ENCODE peak calls at places on chromosomes 11 and 22, in five cellular contexts. C is spleen, I is testis, W is thyroid gland, Q is IMR-90. J is an unnamed sample.

GRCh38 chr11:30938801-30939200 is 352.6 kb upstream of the MPPED2 start:
- DNase-seq in C (no peak), Q (no peak), I (no peak), W (no peak), J (no peak)

GRCh38 chr11:79040348-79040747 is 400.5 kb downstream of the TENM4 start:
- DNase-seq in Q (peak), C (no peak), W (no peak), I (no peak), J (no peak)

GRCh38 chr11:2652362-2652761 is 47.4 kb downstream of the KCNQ1OT1 start:
- DNase-seq in W (no peak), C (peak), Q (no peak), I (no peak), J (no peak)

GRCh38 chr11:111185259-111185658 is 60.3 kb upstream of the POU2AF2 start:
- DNase-seq in I (no peak), W (no peak), Q (peak), C (no peak), J (no peak)

GRCh38 chr11:23570828-23571227 is 710.6 kb upstream of the CCDC179 start:
- DNase-seq in C (no peak), Q (peak), I (no peak), W (no peak), J (no peak)

GRCh38 chr22:46830001-46830715 is 67.7 kb downstream of the TBC1D22A start:
- DNase-seq in Q (peak), C (peak), I (peak), W (peak), J (no peak)

GRCh38 chr11:94876645-94877445 is 96.5 kb downstream of the CWC15 start:
- DNase-seq in I (peak), W (peak), C (no peak), Q (peak), J (peak)

GRCh38 chr11:12123177-12123576 is 12.8 kb downstream of the MICAL2 start:
- DNase-seq in Q (peak), C (no peak), W (no peak), I (no peak), J (no peak)

GRCh38 chr11:117315285-117316196 is 515 bp downstream of the BACE1 start:
- DNase-seq in I (no peak), Q (no peak), W (peak), C (peak), J (no peak)

GRCh38 chr11:83971063-83971462 is 684.9 kb upstream of the CCDC90B start:
- DNase-seq in Q (peak), C (no peak), I (no peak), W (no peak), J (no peak)

GRCh38 chr11:43905788-43906187 is 25.2 kb downstream of the ALKBH3 start:
- DNase-seq in C (no peak), Q (peak), W (no peak), I (peak), J (no peak)

GRCh38 chr11:127182586-127183203 is 182.1 kb upstream of the KIRREL3 start:
- DNase-seq in W (no peak), Q (no peak), C (no peak), I (no peak), J (no peak)

GRCh38 chr11:2581931-2582435 is 117.8 kb downstream of the KCNQ1OT1 start:
- DNase-seq in I (peak), C (peak), W (peak), Q (no peak), J (no peak)

GRCh38 chr11:19713221-19714092 is 820 bp downstream of the NAV2 start:
- DNase-seq in I (no peak), W (peak), C (peak), Q (no peak), J (no peak)

GRCh38 chr11:108786281-108786990 is 121.6 kb downstream of the DDX10 start:
- DNase-seq in C (no peak), I (no peak), W (no peak), Q (no peak), J (peak)

GRCh38 chr11:46134540-46134939 is 13.3 kb upstream of the PHF21A start:
- DNase-seq in Q (no peak), C (no peak), W (no peak), I (no peak), J (no peak)

GRCh38 chr22:49429066-49429465 is 398.6 kb downstream of the BRD1 start:
- DNase-seq in Q (no peak), I (no peak), W (no peak), C (no peak), J (no peak)

GRCh38 chr11:126839496-126839895 is 161.1 kb downstream of the KIRREL3 start:
- DNase-seq in C (no peak), Q (no peak), W (no peak), I (peak), J (no peak)

GRCh38 chr22:31400023-31400397 is 606 bp downstream of the DRG1 start:
- DNase-seq in Q (peak), I (no peak), W (no peak), C (no peak), J (peak)

DNA sequence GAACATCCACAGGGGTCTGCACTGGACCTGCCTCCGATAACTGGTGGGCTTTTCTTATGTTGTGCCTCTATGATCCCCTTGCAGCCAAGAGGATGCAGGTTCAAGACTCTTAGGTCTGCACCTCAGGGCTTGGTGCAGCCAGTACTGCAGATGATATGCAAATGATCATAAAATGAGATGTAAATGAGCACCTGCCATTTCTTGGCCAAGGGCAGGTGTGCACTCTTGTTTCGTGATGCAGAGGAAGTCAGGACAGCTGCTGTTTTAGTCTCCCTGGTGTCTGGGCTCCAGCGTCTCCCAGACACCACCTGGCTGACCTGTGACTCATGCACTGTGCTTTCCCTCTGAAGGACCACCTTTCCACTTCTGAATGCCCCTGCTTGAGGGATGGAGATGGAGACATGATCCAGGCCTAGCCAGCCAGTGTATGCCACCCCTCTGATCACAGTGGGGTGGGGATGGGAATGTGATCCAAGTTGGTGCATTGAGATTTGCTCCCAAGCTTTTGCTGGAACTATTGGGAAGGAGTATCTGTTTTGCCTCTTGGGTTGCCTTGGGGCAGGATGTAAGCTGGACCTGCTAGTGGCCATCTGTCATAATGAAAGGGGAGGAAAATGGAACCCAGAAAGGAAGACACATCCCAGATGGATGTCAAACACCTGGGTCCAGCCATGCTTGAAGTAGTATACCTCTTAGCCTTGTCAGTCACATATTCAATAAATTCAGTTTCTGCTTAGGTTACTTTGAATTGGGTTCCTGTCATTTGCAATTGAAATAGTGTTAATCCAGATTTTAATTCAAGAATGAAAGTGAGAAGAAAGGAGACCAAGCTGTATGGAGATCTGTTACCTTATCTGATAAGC is 3.3 kb upstream of the KCNJ11 start:
- DNase-seq in C (no peak), Q (no peak), W (no peak), I (no peak), J (no peak)
- TF ChIP-seq CTCF in C (no peak), Q (no peak), W (no peak), I (no peak), J (no peak)

GRCh38 chr22:44759430-44760310 is 7.3 kb downstream of the ARHGAP8 start:
- DNase-seq in I (no peak), C (peak), W (no peak), Q (no peak), J (no peak)
- TF ChIP-seq POLR2A in I (no peak), C (no peak), W (no peak), Q (no peak), J (no peak)

DNA sequence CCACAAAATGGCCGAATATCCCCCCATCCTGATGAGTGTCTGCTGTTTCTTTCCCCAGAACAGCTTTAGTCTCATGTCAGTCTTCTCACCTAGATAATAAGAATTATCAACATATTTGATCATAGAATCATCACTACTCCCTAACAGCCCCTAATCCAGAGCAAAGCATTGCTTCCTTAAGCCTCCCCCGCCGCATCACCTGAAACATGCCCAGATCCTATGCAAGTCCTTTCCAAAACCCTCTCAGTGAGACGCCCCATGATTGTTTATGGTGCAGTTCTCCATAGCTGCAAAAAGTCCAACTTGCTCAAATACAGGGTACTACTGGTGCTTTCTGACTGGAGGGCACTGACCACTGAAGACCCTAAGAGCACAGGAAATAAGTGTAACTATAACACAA is 20.1 kb downstream of the KCNJ1 start:
- DNase-seq in C (no peak), I (no peak), W (no peak), Q (no peak), J (no peak)
- TF ChIP-seq CTCF in C (no peak), I (no peak), W (no peak), Q (no peak), J (no peak)

DNA sequence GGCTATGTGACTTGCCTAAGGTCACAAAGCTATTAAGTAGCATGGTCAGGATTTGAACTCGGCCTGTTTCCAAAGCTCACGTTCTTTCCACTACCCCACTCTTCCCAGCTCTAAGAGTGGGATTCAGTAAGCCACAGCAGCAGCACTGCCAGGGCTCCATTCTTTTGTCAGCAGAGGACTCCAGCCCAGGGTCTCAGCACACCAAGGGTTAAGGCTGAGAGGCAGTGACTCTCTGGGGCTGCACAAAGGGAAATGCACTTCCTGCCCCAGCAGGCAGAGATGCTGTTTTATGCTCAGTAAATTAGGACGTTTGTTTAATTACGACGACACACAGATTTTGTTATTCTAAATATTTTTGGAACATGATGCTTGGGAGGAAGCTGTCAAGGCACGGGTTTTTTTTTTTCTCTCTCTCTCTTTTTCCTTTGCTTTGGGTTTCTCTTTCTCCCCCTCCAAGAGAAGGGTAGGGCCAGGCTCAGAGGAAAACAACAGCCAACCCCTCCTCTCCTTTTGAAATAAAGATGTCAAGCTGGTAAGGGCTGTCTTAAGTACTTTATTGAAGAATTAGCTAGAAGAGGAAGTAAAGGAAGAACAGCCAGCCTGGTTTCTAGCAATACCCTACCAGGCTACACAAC is 2.9 kb downstream of the MYH9 start:
- DNase-seq in W (no peak), C (no peak), I (no peak), Q (no peak), J (peak)
- TF ChIP-seq POLR2A in W (no peak), C (no peak), I (no peak), Q (no peak), J (no peak)

GRCh38 chr11:6323291-6323905 is 3.1 kb upstream of the CAVIN3 start:
- DNase-seq in W (no peak), I (no peak), C (no peak), Q (no peak), J (no peak)
- TF ChIP-seq CTCF in W (no peak), I (no peak), C (no peak), Q (no peak), J (no peak)

DNA sequence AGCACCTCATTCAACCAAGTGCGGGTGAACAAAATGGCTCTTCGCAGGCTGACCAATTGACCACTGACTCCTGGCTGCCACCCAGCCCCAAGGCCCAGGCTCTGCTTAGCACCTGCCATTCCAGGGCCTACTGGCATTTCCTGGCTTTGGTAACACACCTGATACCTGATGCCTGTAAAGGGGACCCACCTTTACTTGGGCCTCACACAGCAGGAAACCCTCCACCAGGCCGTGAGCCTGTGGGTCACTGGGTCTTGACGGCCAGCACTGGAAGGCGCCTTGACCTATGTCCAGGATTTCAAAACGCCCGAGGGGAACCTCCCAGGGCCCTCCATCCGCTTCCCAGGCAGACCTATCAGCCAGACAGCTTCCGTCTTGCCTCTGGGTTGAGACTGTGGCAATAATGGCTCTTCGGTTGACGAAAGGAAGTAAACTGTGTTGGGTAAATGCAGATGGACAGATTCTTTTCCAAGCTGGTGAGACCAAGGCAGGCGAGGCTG is 16.8 kb upstream of the TMEM184B start:
- DNase-seq in Q (no peak), I (no peak), C (no peak), W (no peak), J (no peak)
- TF ChIP-seq POLR2A in Q (no peak), I (no peak), C (no peak), W (no peak), J (no peak)

DNA sequence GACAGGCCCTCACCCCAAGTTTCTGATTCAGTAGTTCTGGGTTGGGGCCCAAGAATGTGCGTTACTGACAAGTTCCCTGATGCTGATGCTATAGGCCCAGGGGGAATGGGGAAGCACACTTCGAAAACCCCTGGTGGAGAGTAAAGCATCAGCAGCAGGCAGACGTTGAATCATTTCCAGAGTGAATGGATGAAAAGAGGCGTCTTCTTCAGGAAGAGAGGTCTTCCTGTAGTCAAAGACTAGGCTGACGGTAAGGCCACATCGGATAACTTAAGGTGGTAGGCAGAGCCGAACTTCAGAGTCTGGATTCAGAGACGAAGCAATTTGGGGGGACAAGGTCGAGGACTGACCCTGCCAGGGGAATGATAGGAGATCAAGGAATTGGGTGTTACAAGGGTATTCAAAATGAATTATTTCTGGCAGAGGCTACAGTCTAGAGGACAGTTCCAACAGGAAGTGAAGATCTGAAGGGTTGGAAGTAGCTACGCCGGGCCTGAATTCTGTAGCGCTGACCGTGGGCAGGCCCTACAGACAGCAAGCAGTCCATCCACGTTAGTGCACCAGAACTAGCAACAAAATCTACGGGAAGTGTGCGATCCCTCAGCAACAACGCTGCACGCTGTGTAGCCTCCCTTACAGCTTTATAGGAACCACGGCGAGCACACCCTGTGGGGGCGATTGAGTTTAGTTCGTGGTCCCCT is 862 bp upstream of the CENATAC start:
- DNase-seq in W (no peak), C (peak), Q (peak), I (no peak), J (peak)
- TF ChIP-seq CTCF in W (no peak), C (peak), Q (peak), I (no peak), J (peak)

GRCh38 chr11:76764941-76765340 is 18.2 kb upstream of the TSKU start:
- DNase-seq in C (peak), W (no peak), Q (no peak), I (no peak), J (no peak)
- TF ChIP-seq POLR2A in C (no peak), W (no peak), Q (no peak), I (no peak), J (no peak)

GRCh38 chr11:60469723-60470122 is 14.1 kb downstream of the MS4A1 start:
- DNase-seq in C (no peak), I (no peak), W (no peak), Q (no peak), J (no peak)
- TF ChIP-seq CTCF in C (no peak), I (no peak), W (no peak), Q (no peak), J (peak)

J was measured in NB4.